ENCODE peak calls at places on chromosomes 16 and 17, in nine cellular contexts. V is SK-N-MC; R is astrocyte of the cerebellum; Y is hippocampal formation; J is NB4; D is activated CD4-positive, alpha-beta T cell treated with anti-CD3 and anti-CD28 coated beads for 24 hours; M is HTR-8/SVneo; P is endothelial cell; N is stimulated activated CD4-positive, alpha-beta T cell treated with anti-CD3 and anti-CD28 coated beads, Interleukin-4, amount 100 ng/mL, for 24 hours. E is an unnamed sample.

GRCh38 chr17:67359960-67360817 is 6.2 kb downstream of the PSMD12 start:
- DNase-seq in V (no peak), R (no peak), Y (no peak), J (peak; percentile 62), D (peak; percentile 17), M (no peak), P (peak; percentile 11), N (peak; percentile 45), E (no peak)

GRCh38 chr17:33868899-33869298 is 386.2 kb upstream of the CCL2 start:
- DNase-seq in V (no peak), R (no peak), Y (no peak), J (no peak), D (no peak), M (no peak), P (no peak), N (no peak), E (no peak)

GRCh38 chr16:17420821-17421220 is 49.9 kb downstream of the XYLT1 start:
- DNase-seq in V (no peak), R (no peak), Y (no peak), J (no peak), D (no peak), M (no peak), P (no peak), N (no peak), E (no peak)

GRCh38 chr17:64615025-64615677 is 47.0 kb downstream of the SMURF2 start:
- DNase-seq in V (no peak), R (peak; percentile 55), Y (no peak), J (no peak), D (no peak), M (no peak), P (no peak), N (no peak), E (no peak)

GRCh38 chr17:45857977-45858708 is 13.5 kb downstream of the SPPL2C start:
- DNase-seq in V (no peak), R (peak; percentile 8), Y (no peak), J (peak; percentile 36), D (no peak), M (peak; percentile 57), P (peak; percentile 66), N (no peak), E (no peak)

GRCh38 chr16:63947022-63947421 is 1174.8 kb downstream of the CDH11 start:
- DNase-seq in V (no peak), R (no peak), Y (no peak), J (no peak), D (no peak), M (no peak), P (no peak), N (no peak), E (no peak)

GRCh38 chr16:81932668-81933067 is 78.6 kb downstream of the SDR42E1 start:
- DNase-seq in V (no peak), R (no peak), Y (no peak), J (no peak), D (no peak), M (no peak), P (no peak), N (no peak), E (no peak)

GRCh38 chr16:57588821-57589220 is 39.6 kb upstream of the ADGRG1 start:
- DNase-seq in V (no peak), R (no peak), Y (no peak), J (no peak), D (no peak), M (no peak), P (no peak), N (no peak), E (no peak)

GRCh38 chr16:70782237-70782636 is 18.7 kb downstream of the VAC14 start:
- DNase-seq in V (no peak), R (no peak), Y (no peak), J (no peak), D (no peak), M (no peak), P (no peak), N (no peak), E (no peak)

GRCh38 chr17:80827646-80828643 is 163.7 kb upstream of the CHMP6 start:
- DNase-seq in V (no peak), R (no peak), Y (no peak), J (peak; percentile 73), D (no peak), M (no peak), P (no peak), N (no peak), E (no peak)

GRCh38 chr16:11258553-11259287 is 2.7 kb upstream of the SOCS1 start:
- DNase-seq in V (no peak), R (no peak), Y (peak; percentile 36), J (no peak), D (no peak), M (no peak), P (no peak), N (peak; percentile 44), E (no peak)

GRCh38 chr17:78341559-78342437 is 18.1 kb downstream of the SOCS3 start:
- DNase-seq in V (no peak), R (no peak), Y (peak; percentile 74), J (no peak), D (no peak), M (no peak), P (peak; percentile 76), N (no peak), E (no peak)

GRCh38 chr16:57480127-57480753 is 6.1 kb downstream of the DOK4 start:
- DNase-seq in V (no peak), R (no peak), Y (no peak), J (no peak), D (no peak), M (no peak), P (no peak), N (no peak), E (no peak)

GRCh38 chr16:73019456-73020362 is 28.2 kb downstream of the ZFHX3 start:
- DNase-seq in V (no peak), R (peak; percentile 36), Y (no peak), J (peak; percentile 42), D (no peak), M (peak; percentile 86), P (no peak), N (no peak), E (no peak)

GRCh38 chr17:72033311-72033710 is 87.5 kb upstream of the SOX9 start:
- DNase-seq in V (no peak), R (no peak), Y (no peak), J (no peak), D (no peak), M (no peak), P (no peak), N (no peak), E (no peak)

GRCh38 chr16:8691728-8692127 is 17.3 kb downstream of the ABAT start:
- DNase-seq in V (no peak), R (no peak), Y (no peak), J (no peak), D (no peak), M (no peak), P (no peak), N (no peak), E (no peak)

E was measured in CMK.